ENCODE peak calls at places on chromosomes 2 and 18, in eight cellular contexts. F is LoVo, L is GM06990, P is SK-N-MC, W is substantia nigra, N is M059J, Z is hepatocyte, U is epithelial cell of prostate. Y is an unnamed sample.

GRCh38 chr2:159072795-159073194 is 104.4 kb downstream of the TANC1 start:
- DNase-seq in U (no peak), Z (no peak), P (no peak), F (no peak), W (no peak), N (peak), L (no peak), Y (peak)

GRCh38 chr2:150107816-150108215 is 379.7 kb downstream of the RND3 start:
- DNase-seq in U (peak), P (no peak), W (no peak), F (no peak), L (no peak), N (no peak), Z (no peak), Y (no peak)

GRCh38 chr2:84782717-84783442 is 98.0 kb downstream of the TRABD2A start:
- DNase-seq in W (no peak), U (no peak), L (no peak), P (no peak), Z (no peak), F (no peak), N (peak), Y (no peak)

GRCh38 chr18:62751341-62751821 is 36.0 kb downstream of the PHLPP1 start:
- DNase-seq in Z (no peak), N (peak), F (no peak), P (no peak), U (no peak), W (peak), L (no peak), Y (peak)

GRCh38 chr2:22037274-22037673 is 913.5 kb downstream of the TDRD15 start:
- DNase-seq in W (no peak), U (no peak), F (no peak), L (no peak), Z (peak), N (peak), P (peak), Y (no peak)

GRCh38 chr2:198296665-198297308 is 492.4 kb downstream of the PLCL1 start:
- DNase-seq in U (no peak), Z (peak), P (peak), L (no peak), W (peak), N (peak), F (peak), Y (peak)

GRCh38 chr2:167681234-167681633 is 566.2 kb downstream of the STK39 start:
- DNase-seq in L (no peak), F (no peak), W (no peak), Z (no peak), N (no peak), U (no peak), P (no peak), Y (no peak)

GRCh38 chr2:101064868-101065549 is 62.9 kb downstream of the RPL31 start:
- DNase-seq in L (peak), N (peak), F (peak), Z (peak), P (no peak), U (peak), W (no peak), Y (peak)

GRCh38 chr18:70450658-70451253 is 161.9 kb downstream of the SOCS6 start:
- DNase-seq in P (no peak), W (no peak), Z (no peak), L (no peak), F (peak), U (no peak), N (peak), Y (peak)